ENCODE peak calls at places on chromosomes 5 and 9, in six cellular contexts. F, C, U, A, V and B are unnamed samples.

GRCh38 chr9:20358201-20358600 is 264.1 kb downstream of the MLLT3 start:
- DNase-seq in F (peak), C (no peak), U (no peak), A (no peak), V (no peak), B (no peak)

GRCh38 chr5:73985145-73985544 is 359.1 kb downstream of the ARHGEF28 start:
- DNase-seq in F (peak), C (no peak), U (no peak), A (peak), V (no peak), B (no peak)

GRCh38 chr5:172594867-172595466 is 46.1 kb upstream of the NEURL1B start:
- DNase-seq in F (no peak), C (no peak), U (no peak), A (no peak), V (no peak), B (no peak)

GRCh38 chr9:116959775-116960174 is 272.7 kb downstream of the TRIM32 start:
- DNase-seq in F (no peak), C (no peak), U (no peak), A (peak), V (no peak), B (no peak)

GRCh38 chr5:107425541-107426031 is 245.2 kb downstream of the EFNA5 start:
- DNase-seq in F (peak), C (no peak), U (no peak), A (no peak), V (no peak), B (no peak)

GRCh38 chr9:108584860-108585259 is 270.9 kb downstream of the ACTL7B start:
- DNase-seq in F (no peak), C (no peak), U (no peak), A (no peak), V (no peak), B (no peak)

GRCh38 chr5:171295299-171295698 is 13.7 kb upstream of the TLX3 start:
- DNase-seq in F (no peak), C (no peak), U (no peak), A (no peak), V (no peak), B (no peak)

GRCh38 chr5:58201922-58202648 is 257.8 kb downstream of the PLK2 start:
- DNase-seq in F (no peak), C (no peak), U (no peak), A (no peak), V (no peak), B (no peak)

GRCh38 chr9:124040186-124040920 is 28.8 kb downstream of the LHX2 start:
- DNase-seq in F (no peak), C (no peak), U (no peak), A (no peak), V (no peak), B (no peak)

GRCh38 chr5:126676195-126676624 is 75.5 kb downstream of the PHAX start:
- DNase-seq in F (peak), C (peak), U (peak), A (peak), V (peak), B (peak)

GRCh38 chr9:136769710-136770191 is 5.4 kb upstream of the LCN15 start:
- DNase-seq in F (no peak), C (peak), U (peak), A (no peak), V (peak), B (peak)

GRCh38 chr5:180591249-180591887 is at the start of gene SCGB3A1:
- DNase-seq in F (no peak), C (no peak), U (no peak), A (no peak), V (no peak), B (no peak)

GRCh38 chr5:179534431-179534830 is 15.9 kb upstream of the RUFY1 start:
- DNase-seq in F (no peak), C (no peak), U (no peak), A (no peak), V (no peak), B (no peak)

GRCh38 chr5:178206166-178207101 is 2.1 kb downstream of the HNRNPAB start:
- DNase-seq in F (no peak), C (no peak), U (no peak), A (no peak), V (no peak), B (peak)

GRCh38 chr5:8864053-8864452 is 681.8 kb downstream of the SEMA5A start:
- DNase-seq in F (peak), C (no peak), U (no peak), A (no peak), V (no peak), B (peak)

GRCh38 chr5:135829681-135830383 is 4.6 kb upstream of the SLC25A48 start:
- DNase-seq in F (peak), C (peak), U (peak), A (peak), V (peak), B (peak)

GRCh38 chr5:125555591-125555990 is 809.2 kb upstream of the ZNF608 start:
- DNase-seq in F (no peak), C (no peak), U (no peak), A (no peak), V (no peak), B (no peak)

GRCh38 chr5:29992248-29992647 is 1201.2 kb upstream of the CDH6 start:
- DNase-seq in F (no peak), C (no peak), U (no peak), A (no peak), V (no peak), B (no peak)

GRCh38 chr5:21613971-21614488 is 1239.1 kb downstream of the CDH12 start:
- DNase-seq in F (no peak), C (no peak), U (no peak), A (no peak), V (no peak), B (no peak)

GRCh38 chr5:136985785-136986475 is 513.2 kb downstream of the SPOCK1 start:
- DNase-seq in F (no peak), C (no peak), U (no peak), A (no peak), V (no peak), B (no peak)

GRCh38 chr9:638152-638551 is 203.3 kb upstream of the DMRT1 start:
- DNase-seq in F (no peak), C (no peak), U (no peak), A (no peak), V (no peak), B (no peak)

GRCh38 chr9:134839441-134840125 is 41.0 kb upstream of the FCN2 start:
- DNase-seq in F (no peak), C (no peak), U (no peak), A (no peak), V (no peak), B (no peak)

GRCh38 chr9:129576546-129577543 is 44.1 kb downstream of the C9orf50 start:
- DNase-seq in F (no peak), C (no peak), U (no peak), A (no peak), V (no peak), B (no peak)

GRCh38 chr9:94623253-94623652 is 16.1 kb downstream of the FBP1 start:
- DNase-seq in F (peak), C (peak), U (no peak), A (no peak), V (peak), B (peak)

GRCh38 chr9:130294664-130295063 is 29.1 kb downstream of the HMCN2 start:
- DNase-seq in F (no peak), C (no peak), U (no peak), A (no peak), V (no peak), B (no peak)

GRCh38 chr9:36584626-36585460 is 12.1 kb downstream of the MELK start:
- DNase-seq in F (no peak), C (no peak), U (no peak), A (no peak), V (no peak), B (no peak)

GRCh38 chr5:170832241-170832640 is 29.6 kb upstream of the RANBP17 start:
- DNase-seq in F (no peak), C (no peak), U (no peak), A (no peak), V (no peak), B (no peak)